ENCODE peak calls at places on chromosomes 12 and 14, in four cellular contexts. One of them, this sample, is unnamed.

GRCh38 chr12:110780448-110780847 is 37.8 kb upstream of the PPP1CC start:
- DNase-seq in H9: no peak
- DNase-seq in H1: no peak
- DNase-seq in mesendoderm: no peak
- DNase-seq in this sample: no peak

GRCh38 chr12:53997324-53998173 is 2.4 kb upstream of the HOXC9 start:
- DNase-seq in mesendoderm: no peak
- DNase-seq in H9: no peak
- DNase-seq in H1: no peak
- DNase-seq in this sample: no peak

GRCh38 chr14:94120667-94121335 is 8.6 kb downstream of the IFI27L2 start:
- DNase-seq in H9: no peak
- DNase-seq in H1: no peak
- DNase-seq in mesendoderm: no peak
- DNase-seq in this sample: peak; percentile 90

GRCh38 chr12:4379410-4379809 is at the start of gene FGF23:
- DNase-seq in H9: peak; percentile 96
- DNase-seq in mesendoderm: peak; percentile 84
- DNase-seq in H1: peak; percentile 19
- DNase-seq in this sample: peak; percentile 41

GRCh38 chr14:23351681-23352505 is 794 bp downstream of the SLC22A17 start:
- DNase-seq in H9: peak; percentile 54
- DNase-seq in mesendoderm: peak; percentile 59
- DNase-seq in H1: no peak
- DNase-seq in this sample: no peak

GRCh38 chr12:130063866-130064265 is 98.4 kb upstream of the FZD10 start:
- DNase-seq in H9: no peak
- DNase-seq in H1: no peak
- DNase-seq in mesendoderm: no peak
- DNase-seq in this sample: no peak

GRCh38 chr12:94795520-94795919 is 145.2 kb upstream of the TMCC3 start:
- DNase-seq in H9: peak; percentile 64
- DNase-seq in H1: no peak
- DNase-seq in mesendoderm: peak; percentile 86
- DNase-seq in this sample: peak; percentile 53

GRCh38 chr14:75204106-75204505 is 27.7 kb upstream of the TMED10 start:
- DNase-seq in mesendoderm: no peak
- DNase-seq in H1: no peak
- DNase-seq in H9: no peak
- DNase-seq in this sample: no peak

GRCh38 chr12:112963227-112963861 is 15.0 kb upstream of the OAS2 start:
- DNase-seq in mesendoderm: no peak
- DNase-seq in H9: no peak
- DNase-seq in H1: no peak
- DNase-seq in this sample: no peak

GRCh38 chr12:111766608-111767361 is at the start of gene ALDH2:
- DNase-seq in H1: peak; percentile 50
- DNase-seq in mesendoderm: peak; percentile 93
- DNase-seq in H9: peak; percentile 93
- DNase-seq in this sample: peak; percentile 43

GRCh38 chr14:99626041-99626648 is 18.8 kb upstream of the HHIPL1 start:
- DNase-seq in mesendoderm: no peak
- DNase-seq in H1: no peak
- DNase-seq in H9: no peak
- DNase-seq in this sample: peak; percentile 23

GRCh38 chr14:99628832-99629618 is 15.9 kb upstream of the HHIPL1 start:
- DNase-seq in H9: peak; percentile 89
- DNase-seq in mesendoderm: peak; percentile 77
- DNase-seq in H1: peak; percentile 43
- DNase-seq in this sample: peak; percentile 59

GRCh38 chr14:99627100-99627499 is 17.8 kb upstream of the HHIPL1 start:
- DNase-seq in mesendoderm: no peak
- DNase-seq in H9: no peak
- DNase-seq in H1: no peak
- DNase-seq in this sample: no peak

GRCh38 chr14:99625476-99625875 is 19.5 kb upstream of the HHIPL1 start:
- DNase-seq in H9: no peak
- DNase-seq in mesendoderm: no peak
- DNase-seq in H1: no peak
- DNase-seq in this sample: no peak

GRCh38 chr14:99627510-99628381 is 17.2 kb upstream of the HHIPL1 start:
- DNase-seq in H1: no peak
- DNase-seq in mesendoderm: no peak
- DNase-seq in H9: no peak
- DNase-seq in this sample: no peak
- H3K4me1 ChIP-seq in H1: no peaks in the 10 kb centered on the region
- H3K4me1 ChIP-seq in mesendoderm: no peaks in the 10 kb centered on the region
- H3K4me1 ChIP-seq in H9: peaks cover 2% of the 10 kb centered on the region
- H3K4me1 ChIP-seq in this sample: peaks cover 18% of the 10 kb centered on the region

GRCh38 chr14:53993920-53994607 is 37.4 kb upstream of the BMP4 start:
- DNase-seq in mesendoderm: no peak
- DNase-seq in H1: no peak
- DNase-seq in H9: no peak
- DNase-seq in this sample: no peak
- H3K56ac ChIP-seq in mesendoderm: no peak overlapping the region
- H3K56ac ChIP-seq in H1: no peak overlapping the region
- H3K56ac ChIP-seq in H9: no peak overlapping the region
- H3K56ac ChIP-seq in this sample: no peak overlapping the region

GRCh38 chr14:103110681-103111296 is 12.5 kb upstream of the TNFAIP2 start:
- DNase-seq in H9: no peak
- DNase-seq in H1: no peak
- DNase-seq in mesendoderm: no peak
- DNase-seq in this sample: peak; percentile 26

GRCh38 chr14:103107941-103108748 is 13.6 kb downstream of the EXOC3L4 start:
- DNase-seq in H9: no peak
- DNase-seq in H1: no peak
- DNase-seq in mesendoderm: no peak
- DNase-seq in this sample: no peak

GRCh38 chr14:103107455-103107854 is 12.9 kb downstream of the EXOC3L4 start:
- DNase-seq in H1: no peak
- DNase-seq in mesendoderm: no peak
- DNase-seq in H9: no peak
- DNase-seq in this sample: no peak

GRCh38 chr14:103109789-103110415 is 13.4 kb upstream of the TNFAIP2 start:
- DNase-seq in mesendoderm: peak; percentile 93
- DNase-seq in H9: peak; percentile 79
- DNase-seq in H1: no peak
- DNase-seq in this sample: peak; percentile 90

DNA sequence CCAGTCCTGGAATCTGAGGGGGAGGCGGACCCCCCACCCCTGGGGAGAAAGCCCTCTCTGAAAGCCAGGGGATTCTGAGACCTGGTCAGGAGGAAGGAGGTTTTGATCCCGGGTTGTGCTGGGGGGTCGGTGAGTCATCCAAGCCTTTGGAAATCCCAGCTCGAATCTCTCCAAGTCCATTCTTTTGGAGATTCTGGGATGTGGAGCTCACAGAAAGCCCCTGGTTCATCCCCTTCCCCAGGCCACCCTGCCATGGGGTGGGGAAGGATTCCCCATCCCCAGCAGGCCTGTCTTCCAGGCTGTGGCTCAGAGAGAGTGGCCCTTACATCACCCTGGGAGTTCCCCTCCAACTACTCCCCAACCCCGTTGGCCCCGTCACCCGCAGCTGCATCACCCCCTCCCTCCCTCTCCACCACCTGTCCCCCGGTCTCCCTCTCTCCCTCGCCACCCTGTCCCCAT is 14.3 kb downstream of the EXOC3L4 start:
- DNase-seq in H9: peak; percentile 50
- DNase-seq in mesendoderm: peak; percentile 63
- DNase-seq in H1: no peak
- DNase-seq in this sample: peak; percentile 73
- H3K4me1 ChIP-seq in H9: peaks cover 6% of the 10 kb centered on the region
- H3K4me1 ChIP-seq in mesendoderm: peaks cover 3% of the 10 kb centered on the region
- H3K4me1 ChIP-seq in H1: peaks cover 32% of the 10 kb centered on the region
- H3K4me1 ChIP-seq in this sample: peaks cover 31% of the 10 kb centered on the region

GRCh38 chr14:65303185-65303901 is 109.2 kb upstream of the FUT8 start:
- DNase-seq in mesendoderm: no peak
- DNase-seq in H9: no peak
- DNase-seq in H1: no peak
- DNase-seq in this sample: peak; percentile 37
- H3K56ac ChIP-seq in mesendoderm: peak overlapping the region; percentile 22
- H3K56ac ChIP-seq in H9: no peak overlapping the region
- H3K56ac ChIP-seq in H1: no peak overlapping the region
- H3K56ac ChIP-seq in this sample: no peak overlapping the region

DNA sequence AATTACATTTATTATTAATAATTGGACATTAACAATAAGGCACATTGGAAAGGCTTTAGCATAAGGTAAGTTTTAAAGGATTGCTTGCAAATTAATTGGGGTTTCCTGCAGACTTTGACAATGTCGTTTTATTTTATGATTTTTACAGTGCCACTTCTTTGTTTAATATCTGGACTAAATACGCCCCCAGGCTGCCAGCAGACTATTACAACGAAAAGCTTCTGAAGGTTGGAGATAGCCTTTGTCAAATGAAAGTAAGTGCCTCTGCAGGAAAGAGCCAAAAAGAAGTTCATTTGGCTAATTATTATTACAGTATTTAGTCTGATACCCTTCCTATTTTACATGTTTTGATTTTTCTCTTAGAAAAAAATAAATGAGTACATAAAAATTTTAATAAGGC is 11.3 kb downstream of the CFAP54 start:
- DNase-seq in H1: no peak
- DNase-seq in H9: no peak
- DNase-seq in mesendoderm: no peak
- DNase-seq in this sample: peak; percentile 40
- H3K4me1 ChIP-seq in H1: no peaks in the 10 kb centered on the region
- H3K4me1 ChIP-seq in H9: no peaks in the 10 kb centered on the region
- H3K4me1 ChIP-seq in mesendoderm: peaks cover 4% of the 10 kb centered on the region
- H3K4me1 ChIP-seq in this sample: peaks cover 8% of the 10 kb centered on the region

DNA sequence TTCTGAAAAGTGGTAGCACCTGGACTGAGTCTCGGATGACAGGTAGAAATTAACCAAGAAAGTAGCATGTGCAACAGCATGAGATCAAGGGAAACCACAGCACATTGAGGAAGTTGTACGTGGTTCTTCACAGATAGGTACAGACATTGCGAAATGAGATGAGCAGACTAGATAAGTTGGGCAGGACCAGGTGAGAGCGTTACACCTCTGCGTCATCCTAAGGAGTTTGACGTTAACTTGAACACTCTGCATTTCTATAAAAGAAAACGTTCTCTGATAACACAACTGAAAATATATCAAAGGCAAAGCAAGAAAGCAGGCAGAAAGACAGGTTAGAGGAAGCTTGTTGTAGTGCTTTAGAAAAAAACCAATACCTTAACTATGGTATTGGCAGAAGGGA is 98.5 kb upstream of the RASSF8 start:
- DNase-seq in H1: no peak
- DNase-seq in H9: no peak
- DNase-seq in mesendoderm: no peak
- DNase-seq in this sample: no peak
- H3K56ac ChIP-seq in H1: no peak overlapping the region
- H3K56ac ChIP-seq in H9: no peak overlapping the region
- H3K56ac ChIP-seq in mesendoderm: no peak overlapping the region
- H3K56ac ChIP-seq in this sample: no peak overlapping the region

DNA sequence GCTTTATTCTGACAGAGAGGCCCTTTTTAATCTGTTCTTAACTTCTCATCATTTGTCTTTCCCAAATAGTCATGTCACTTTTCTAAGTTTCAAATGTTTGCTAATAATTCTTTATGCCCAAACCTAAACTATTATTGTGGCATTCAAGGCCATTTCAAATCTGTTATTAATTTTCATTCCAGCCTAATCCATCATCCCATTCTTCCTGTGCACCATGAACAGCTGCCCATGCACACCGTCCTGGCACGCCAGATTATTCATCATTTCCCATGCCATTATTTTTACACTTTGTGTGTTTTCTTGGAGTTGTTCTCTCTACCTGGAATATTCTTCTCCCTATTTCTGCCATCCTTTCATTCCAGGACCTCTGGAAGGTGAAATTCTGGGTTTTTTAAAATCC is 90.8 kb downstream of the METTL25 start:
- DNase-seq in H1: no peak
- DNase-seq in mesendoderm: no peak
- DNase-seq in H9: no peak
- DNase-seq in this sample: no peak
- H3K4me1 ChIP-seq in H1: no peaks in the 10 kb centered on the region
- H3K4me1 ChIP-seq in mesendoderm: no peaks in the 10 kb centered on the region
- H3K4me1 ChIP-seq in H9: no peaks in the 10 kb centered on the region
- H3K4me1 ChIP-seq in this sample: no peaks in the 10 kb centered on the region